ENCODE peak calls at places on chromosomes 4 and X, in four cellular contexts. B is sigmoid colon, Q is cardiac muscle cell, X is body of pancreas. U is an unnamed sample.

GRCh38 chr4:177480796-177481195 is 38.6 kb upstream of the AGA start:
- DNase-seq in Q (no peak), B (no peak), X (no peak), U (no peak)

GRCh38 chrX:54423161-54423888 is 16.9 kb upstream of the TSR2 start:
- DNase-seq in X (no peak), B (no peak), Q (peak; percentile 15), U (no peak)

GRCh38 chr4:89800012-89800516 is 36.9 kb downstream of the SNCA start:
- DNase-seq in Q (no peak), X (no peak), B (no peak), U (no peak)

GRCh38 chr4:55143858-55144257 is 18.5 kb upstream of the KDR start:
- DNase-seq in B (no peak), Q (no peak), X (no peak), U (no peak)

GRCh38 chr4:121373841-121374240 is 7.0 kb downstream of the QRFPR start:
- DNase-seq in Q (no peak), X (no peak), B (no peak), U (no peak)

GRCh38 chrX:101658661-101659477 is 781 bp downstream of the ARMCX2 start:
- DNase-seq in Q (peak; percentile 64), X (peak; percentile 74), B (peak; percentile 88), U (peak; percentile 90)

GRCh38 chr4:89506866-89507494 is 199.4 kb upstream of the GPRIN3 start:
- DNase-seq in B (no peak), X (no peak), Q (no peak), U (no peak)

GRCh38 chr4:133483600-133484246 is 334.6 kb downstream of the PCDH10 start:
- DNase-seq in B (no peak), Q (peak; percentile 31), X (no peak), U (no peak)

GRCh38 chrX:134460861-134461218 is 875 bp downstream of the HPRT1 start:
- DNase-seq in Q (peak; percentile 31), B (no peak), X (no peak), U (no peak)

GRCh38 chr4:112857461-112857860 is 192.0 kb upstream of the ANK2 start:
- DNase-seq in Q (no peak), B (no peak), X (no peak), U (no peak)

GRCh38 chr4:166252487-166253402 is 379.7 kb downstream of the TLL1 start:
- DNase-seq in B (no peak), Q (peak; percentile 38), X (peak; percentile 20), U (no peak)

GRCh38 chrX:47143894-47144625 is 442 bp downstream of the NDUFB11 start:
- DNase-seq in B (peak; percentile 70), X (peak; percentile 45), Q (peak; percentile 23), U (peak; percentile 48)

GRCh38 chr4:24856586-24856985 is 56.3 kb downstream of the CCDC149 start:
- DNase-seq in Q (no peak), X (no peak), B (no peak), U (no peak)

GRCh38 chr4:113684534-113685091 is 76.9 kb downstream of the CAMK2D start:
- DNase-seq in Q (peak; percentile 71), B (peak; percentile 83), X (peak; percentile 60), U (peak; percentile 82)

GRCh38 chr4:2768124-2768523 is 12.0 kb upstream of the TNIP2 start:
- DNase-seq in Q (no peak), X (no peak), B (peak; percentile 37), U (no peak)

GRCh38 chrX:79138658-79139241 is 5.7 kb upstream of the GPR174 start:
- DNase-seq in Q (no peak), B (no peak), X (no peak), U (no peak)

GRCh38 chr4:41661447-41662076 is 87.0 kb downstream of the PHOX2B start:
- DNase-seq in X (peak; percentile 74), B (no peak), Q (peak; percentile 59), U (no peak)

DNA sequence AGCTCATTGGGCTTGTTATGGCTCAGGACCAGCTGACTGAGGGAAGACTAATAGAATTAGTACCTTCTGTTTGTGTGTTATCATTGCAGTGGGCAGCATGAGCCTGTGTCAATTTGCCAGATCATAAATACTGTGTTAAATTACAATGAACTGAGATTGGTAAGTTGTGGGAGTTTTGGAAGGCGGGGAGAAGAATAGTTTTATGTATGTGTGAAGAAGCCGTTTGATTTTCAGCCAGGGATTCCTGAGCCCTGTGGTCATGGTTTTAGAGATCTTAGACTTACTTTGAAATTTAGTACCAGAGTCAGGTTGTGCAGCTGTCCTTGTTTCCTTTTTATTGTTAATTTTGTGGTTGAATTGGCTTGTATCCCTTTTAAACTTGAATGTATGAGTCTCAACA is 66.9 kb downstream of the POLA1 start:
- DNase-seq in Q (no peak), X (no peak), B (no peak), U (no peak)
- H3K4me1 ChIP-seq in Q (no peaks in the 10 kb centered on the region), X (no peaks in the 10 kb centered on the region), B (no peaks in the 10 kb centered on the region), U (no peaks in the 10 kb centered on the region)

GRCh38 chr4:39700500-39700899 is 2.6 kb downstream of the UBE2K start:
- DNase-seq in B (no peak), X (no peak), Q (no peak), U (no peak)
- H3K4me1 ChIP-seq in B (no peaks in the 10 kb centered on the region), X (peaks cover 33% of the 10 kb centered on the region), Q (peaks cover 24% of the 10 kb centered on the region), U (peaks cover 17% of the 10 kb centered on the region)

GRCh38 chr4:156948738-156949137 is 22.9 kb downstream of the PDGFC start:
- DNase-seq in X (no peak), B (no peak), Q (no peak), U (no peak)
- H3K4me1 ChIP-seq in X (peaks cover 59% of the 10 kb centered on the region), B (no peaks in the 10 kb centered on the region), Q (no peaks in the 10 kb centered on the region), U (peaks cover 5% of the 10 kb centered on the region)

GRCh38 chr4:85420831-85421230 is 54.1 kb upstream of the ARHGAP24 start:
- DNase-seq in B (no peak), X (no peak), Q (peak; percentile 5), U (no peak)
- H3K4me1 ChIP-seq in B (no peaks in the 10 kb centered on the region), X (no peaks in the 10 kb centered on the region), Q (peaks cover 9% of the 10 kb centered on the region), U (no peaks in the 10 kb centered on the region)